ENCODE peak calls at places on chromosomes 11 and 22, in four cellular contexts. B is stomach, K is uterus, M is esophagus squamous epithelium. S is an unnamed sample.

GRCh38 chr11:120316880-120317688 is 8.0 kb upstream of the TLCD5 start:
- DNase-seq in B (peak; percentile 91), K (peak; percentile 69), M (no peak), S (peak; percentile 86)

GRCh38 chr11:73159297-73159696 is 17.2 kb upstream of the FCHSD2 start:
- DNase-seq in M (no peak), B (no peak), K (no peak), S (no peak)

GRCh38 chr11:128692750-128693578 is 908 bp upstream of the FLI1 start:
- DNase-seq in K (no peak), B (no peak), M (no peak), S (peak; percentile 79)

GRCh38 chr11:79623375-79623774 is 182.5 kb upstream of the TENM4 start:
- DNase-seq in B (no peak), K (no peak), M (no peak), S (no peak)

GRCh38 chr11:34546511-34547206 is 33.1 kb upstream of the ELF5 start:
- DNase-seq in K (no peak), M (no peak), B (no peak), S (no peak)

GRCh38 chr11:74276581-74276980 is 34.9 kb downstream of the P4HA3 start:
- DNase-seq in B (no peak), M (no peak), K (no peak), S (no peak)

GRCh38 chr11:9203715-9204311 is 61.3 kb downstream of the DENND5A start:
- DNase-seq in B (no peak), K (no peak), M (no peak), S (no peak)

GRCh38 chr11:116072133-116072532 is 567.9 kb upstream of the CADM1 start:
- DNase-seq in B (no peak), M (no peak), K (no peak), S (no peak)

GRCh38 chr22:37544955-37545702 is 15.2 kb upstream of the CDC42EP1 start:
- DNase-seq in B (peak; percentile 90), K (peak; percentile 77), M (no peak), S (peak; percentile 90)

GRCh38 chr11:12968101-12968500 is 41.0 kb upstream of the RASSF10 start:
- DNase-seq in M (no peak), K (no peak), B (no peak), S (no peak)

GRCh38 chr22:23183107-23183698 is 2.9 kb downstream of the BCR start:
- DNase-seq in M (no peak), K (no peak), B (peak; percentile 70), S (peak; percentile 82)

GRCh38 chr11:17744151-17744940 is 9.8 kb downstream of the KCNC1 start:
- DNase-seq in M (no peak), B (no peak), K (no peak), S (peak; percentile 35)

GRCh38 chr11:95835351-95835750 is 45.1 kb downstream of the CEP57 start:
- DNase-seq in B (no peak), K (no peak), M (no peak), S (no peak)

GRCh38 chr11:101034076-101034475 is 95.5 kb downstream of the PGR start:
- DNase-seq in B (peak; percentile 38), M (no peak), K (peak; percentile 92), S (peak; percentile 84)

GRCh38 chr11:78941226-78941851 is 366.7 kb upstream of the NARS2 start:
- DNase-seq in M (no peak), K (no peak), B (no peak), S (peak; percentile 54)

GRCh38 chr11:131511794-131512193 is 141.4 kb downstream of the NTM start:
- DNase-seq in M (no peak), B (peak; percentile 69), K (no peak), S (no peak)

GRCh38 chr11:33721291-33721840 is 14.9 kb downstream of the CD59 start:
- DNase-seq in K (no peak), B (no peak), M (no peak), S (no peak)

GRCh38 chr11:76765863-76766350 is 17.2 kb upstream of the TSKU start:
- DNase-seq in M (no peak), K (no peak), B (no peak), S (peak; percentile 72)

GRCh38 chr11:77590194-77590591 is 440 bp downstream of the AQP11 start:
- DNase-seq in B (peak; percentile 45), K (peak; percentile 50), M (no peak), S (peak; percentile 71)

GRCh38 chr11:128523616-128524015 is 63.7 kb downstream of the ETS1 start:
- DNase-seq in M (no peak), K (no peak), B (no peak), S (no peak)

GRCh38 chr22:40250608-40251007 is 72.9 kb downstream of the TNRC6B start:
- DNase-seq in M (no peak), B (no peak), K (no peak), S (no peak)

GRCh38 chr11:133115099-133115498 is 417.2 kb downstream of the OPCML start:
- DNase-seq in K (no peak), M (no peak), B (peak; percentile 74), S (no peak)

GRCh38 chr11:121520243-121521144 is 67.7 kb upstream of the SORL1-AS1 start:
- DNase-seq in K (no peak), M (no peak), B (no peak), S (no peak)

GRCh38 chr22:24824250-24824649 is 18.2 kb downstream of the SGSM1 start:
- DNase-seq in M (no peak), B (no peak), K (no peak), S (peak; percentile 65)

GRCh38 chr11:92765965-92766371 is 203.5 kb upstream of the MTNR1B start:
- DNase-seq in B (no peak), K (peak; percentile 44), M (no peak), S (peak; percentile 61)

GRCh38 chr11:63999349-64000025 is 13.2 kb downstream of the OTUB1 start:
- DNase-seq in K (peak; percentile 56), M (no peak), B (peak; percentile 85), S (peak; percentile 83)

GRCh38 chr11:15101072-15101701 is 13.5 kb upstream of the INSC start:
- DNase-seq in B (peak; percentile 78), M (no peak), K (no peak), S (peak; percentile 53)

GRCh38 chr11:134879341-134879740 is 467.3 kb upstream of the B3GAT1 start:
- DNase-seq in K (no peak), M (no peak), B (no peak), S (no peak)

GRCh38 chr22:50314455-50315288 is 7.2 kb upstream of the PLXNB2 start:
- DNase-seq in M (no peak), B (peak; percentile 54), K (no peak), S (peak; percentile 84)

GRCh38 chr11:128499613-128500213 is 87.6 kb downstream of the ETS1 start:
- DNase-seq in K (no peak), M (no peak), B (no peak), S (peak; percentile 68)

GRCh38 chr11:128551641-128552335 is 35.6 kb downstream of the ETS1 start:
- DNase-seq in M (no peak), K (no peak), B (no peak), S (no peak)

GRCh38 chr11:67416416-67417335 is 1.2 kb downstream of the CARNS1 start:
- DNase-seq in B (peak; percentile 79), K (no peak), M (no peak), S (peak; percentile 80)

GRCh38 chr22:50695421-50696250 is 23.0 kb downstream of the SHANK3 start:
- DNase-seq in M (no peak), B (no peak), K (no peak), S (peak; percentile 27)

DNA sequence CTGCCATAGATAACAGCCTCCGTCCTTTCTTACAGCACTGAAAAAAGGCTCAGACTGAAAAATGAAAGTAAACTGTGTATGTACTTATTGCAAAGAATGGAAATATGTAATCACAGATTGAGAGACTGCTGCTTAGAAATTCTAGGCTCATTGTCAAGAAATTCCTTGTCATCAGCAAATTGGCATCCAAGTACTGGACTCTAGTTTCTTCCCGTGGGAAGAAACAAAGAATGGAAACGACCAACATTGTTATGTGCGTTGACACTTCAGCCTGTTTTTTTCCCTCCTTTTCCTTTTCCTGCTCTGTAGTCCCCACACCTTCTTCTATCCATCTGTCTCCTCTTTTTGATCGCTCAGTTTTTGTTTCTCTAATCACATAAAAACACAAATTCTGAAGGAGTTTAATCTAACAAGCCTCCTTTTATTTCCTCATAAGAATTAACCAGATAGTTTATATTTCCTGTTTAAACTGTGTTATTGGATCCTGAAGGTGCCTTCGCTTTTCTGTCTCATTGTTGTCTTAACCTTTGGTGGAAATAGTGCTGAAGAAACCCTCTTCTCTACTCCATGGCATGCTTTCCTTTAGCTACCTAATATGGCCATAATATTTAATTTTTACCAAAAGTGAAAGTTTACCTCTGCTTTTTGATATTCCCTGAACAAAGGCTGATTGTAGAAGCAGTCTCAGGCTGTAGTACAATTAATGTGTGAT is 20.0 kb upstream of the CASP12 start:
- DNase-seq in K (no peak), B (no peak), M (no peak), S (no peak)
- H3K4me3 ChIP-seq in K (peak overlapping the region; percentile 28), B (peak overlapping the region; percentile 35), M (peak overlapping the region; percentile 38), S (peak overlapping the region; percentile 91)

GRCh38 chr11:2128512-2129322 is 10.5 kb downstream of the IGF2 start:
- DNase-seq in K (no peak), B (no peak), M (no peak), S (no peak)
- H3K27me3 ChIP-seq in K (no peaks in the 10 kb centered on the region), B (no peaks in the 10 kb centered on the region), M (peaks cover 74% of the 10 kb centered on the region), S (no peaks in the 10 kb centered on the region)

DNA sequence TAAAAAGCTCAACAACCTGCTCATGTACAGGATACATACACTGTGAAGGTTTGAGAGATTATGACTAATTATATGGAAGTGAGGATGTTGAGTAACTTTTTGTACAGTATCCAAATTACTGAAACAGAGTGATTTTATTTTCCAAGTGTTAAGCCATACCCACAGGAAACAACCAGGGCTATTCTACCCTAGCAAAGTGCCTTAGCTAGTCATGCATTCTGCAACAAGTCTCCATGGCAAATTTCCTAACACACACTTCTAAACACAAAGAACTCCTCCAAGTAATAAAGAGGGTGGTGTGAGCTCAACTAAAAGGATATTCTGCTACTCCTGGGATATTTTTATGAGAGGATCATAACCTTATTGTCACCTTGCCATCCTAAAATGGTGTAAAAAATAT is 4.4 kb downstream of the LGR4 start:
- DNase-seq in M (no peak), B (no peak), K (no peak), S (no peak)
- H3K4me3 ChIP-seq in M (no peak overlapping the region), B (no peak overlapping the region), K (no peak overlapping the region), S (no peak overlapping the region)

GRCh38 chr11:70535191-70535971 is 137.1 kb downstream of the CTTN start:
- DNase-seq in K (no peak), B (no peak), M (no peak), S (no peak)
- H3K27me3 ChIP-seq in K (no peaks in the 10 kb centered on the region), B (no peaks in the 10 kb centered on the region), M (no peaks in the 10 kb centered on the region), S (no peaks in the 10 kb centered on the region)

DNA sequence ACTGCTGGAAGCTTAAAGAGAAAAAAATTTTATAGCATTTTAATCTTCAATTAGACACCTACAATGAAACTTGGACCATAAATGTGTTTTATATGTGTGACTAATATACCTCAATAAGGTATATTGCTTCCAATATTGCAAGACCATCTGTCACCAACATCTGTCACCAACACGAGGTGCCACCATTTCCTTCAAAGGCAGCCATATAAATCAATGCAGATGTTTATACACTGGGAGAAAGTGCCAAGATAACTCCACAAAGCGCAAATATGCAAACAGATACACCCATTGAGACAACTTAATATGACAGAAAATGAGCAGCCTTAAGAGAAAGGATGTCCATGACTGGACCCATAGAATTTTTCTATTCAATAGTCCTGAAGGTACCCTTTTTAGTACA is 12.7 kb downstream of the MPZL3 start:
- DNase-seq in K (no peak), M (no peak), B (no peak), S (no peak)
- H3K4me3 ChIP-seq in K (no peak overlapping the region), M (no peak overlapping the region), B (no peak overlapping the region), S (no peak overlapping the region)

S was measured in right cardiac atrium.